ENCODE peak calls at places on chromosomes 1 and 21, in four cellular contexts. X is upper lobe of right lung, J is psoas muscle, Q is fibroblast of lung. F is an unnamed sample.

GRCh38 chr1:154320882-154321608 is at the start of gene AQP10:
- DNase-seq in X (no peak), Q (peak; percentile 38), J (no peak), F (peak; percentile 51)

GRCh38 chr1:236947794-236948193 is 56.4 kb downstream of the MT1HL1 start:
- DNase-seq in X (no peak), J (no peak), Q (no peak), F (no peak)

GRCh38 chr1:48873944-48874343 is 97.3 kb upstream of the BEND5 start:
- DNase-seq in X (no peak), Q (no peak), J (no peak), F (no peak)

GRCh38 chr1:106268070-106268469 is 788.4 kb upstream of the PRMT6 start:
- DNase-seq in X (no peak), J (no peak), Q (peak; percentile 5), F (peak; percentile 56)

GRCh38 chr1:152107984-152108898 is 7.0 kb downstream of the TCHH start:
- DNase-seq in J (peak; percentile 18), Q (peak; percentile 55), X (peak; percentile 67), F (no peak)

GRCh38 chr1:180358649-180359048 is 128.6 kb downstream of the LHX4 start:
- DNase-seq in J (peak; percentile 25), X (no peak), Q (peak; percentile 20), F (peak; percentile 25)

GRCh38 chr1:165424454-165425283 is 20.3 kb downstream of the RXRG start:
- DNase-seq in X (no peak), J (no peak), Q (no peak), F (no peak)

GRCh38 chr1:220084460-220084859 is 5.1 kb downstream of the BPNT1 start:
- DNase-seq in X (no peak), Q (no peak), J (no peak), F (no peak)

GRCh38 chr1:150970818-150971582 is 3.6 kb downstream of the CERS2 start:
- DNase-seq in J (peak; percentile 86), Q (no peak), X (peak; percentile 91), F (no peak)

GRCh38 chr1:223176437-223176836 is 33.4 kb upstream of the TLR5 start:
- DNase-seq in Q (no peak), J (no peak), X (no peak), F (no peak)

GRCh38 chr1:228224198-228225164 is 16.6 kb downstream of the OBSCN start:
- DNase-seq in X (no peak), J (no peak), Q (no peak), F (no peak)

GRCh38 chr1:40308036-40308727 is 8.9 kb downstream of the COL9A2 start:
- DNase-seq in Q (no peak), X (no peak), J (no peak), F (no peak)

GRCh38 chr1:116855788-116856187 is 53.9 kb upstream of the PTGFRN start:
- DNase-seq in X (no peak), J (no peak), Q (peak; percentile 82), F (no peak)

GRCh38 chr1:43847290-43847689 is 86.3 kb upstream of the ARTN start:
- DNase-seq in X (no peak), J (no peak), Q (no peak), F (no peak)

GRCh38 chr1:11653616-11654570 is at the start of gene FBXO2:
- DNase-seq in Q (peak; percentile 9), J (peak; percentile 42), X (peak; percentile 77), F (no peak)

GRCh38 chr21:30831194-30831765 is 1.7 kb upstream of the KRTAP7-1 start:
- DNase-seq in J (no peak), Q (no peak), X (no peak), F (peak; percentile 8)

GRCh38 chr1:156122519-156123355 is 8.2 kb downstream of the LMNA start:
- DNase-seq in Q (peak; percentile 90), J (peak; percentile 86), X (peak; percentile 84), F (peak; percentile 90)

GRCh38 chr1:22218618-22219250 is 75.8 kb upstream of the WNT4 start:
- DNase-seq in X (peak; percentile 30), J (no peak), Q (no peak), F (no peak)

GRCh38 chr1:183926978-183927377 is 110.5 kb downstream of the COLGALT2 start:
- DNase-seq in X (no peak), Q (peak; percentile 81), J (no peak), F (peak; percentile 43)

GRCh38 chr1:215114154-215114933 is 31.8 kb downstream of the KCNK2 start:
- DNase-seq in Q (peak; percentile 88), X (no peak), J (no peak), F (peak; percentile 71)

GRCh38 chr1:226519741-226520598 is 28.6 kb upstream of the STUM start:
- DNase-seq in J (no peak), X (no peak), Q (no peak), F (no peak)

GRCh38 chr1:58836396-58836795 is 52.5 kb upstream of the JUN start:
- DNase-seq in J (no peak), Q (no peak), X (no peak), F (no peak)

DNA sequence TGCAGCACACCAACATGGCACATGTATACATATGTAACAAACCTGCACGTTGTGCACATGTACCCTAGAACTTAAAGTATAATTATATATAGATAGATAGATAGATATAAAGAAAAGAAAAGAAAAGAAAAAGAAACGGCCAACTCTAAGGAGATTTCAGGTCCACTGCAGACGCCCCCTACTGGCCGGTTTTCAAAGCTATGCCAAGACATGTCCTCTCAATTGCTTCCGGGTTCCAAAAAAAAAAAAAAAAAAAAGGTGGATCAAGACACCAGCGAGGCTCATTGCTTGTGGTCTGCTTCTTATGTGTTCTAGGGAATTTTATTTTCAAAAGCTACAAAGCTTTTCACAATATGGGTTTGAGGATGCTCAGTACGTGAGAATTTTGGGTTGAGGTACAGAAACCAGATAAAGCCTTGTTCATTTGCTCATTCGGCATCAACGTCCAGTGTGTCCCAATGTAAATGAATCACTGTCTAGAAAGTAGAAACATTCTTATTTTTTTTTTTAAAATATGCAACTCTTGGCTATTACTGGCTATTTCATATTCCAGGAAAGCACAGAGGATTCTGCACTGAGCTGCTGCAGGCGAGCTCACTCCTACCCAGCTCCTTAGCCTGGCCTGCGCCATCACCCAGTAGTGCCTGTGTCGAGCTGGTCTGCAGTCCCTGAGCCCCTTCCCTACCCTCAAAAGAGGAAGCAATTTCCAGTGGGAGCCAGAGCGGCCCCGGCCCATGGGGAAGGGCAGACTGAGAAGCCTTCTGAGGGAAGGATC is 643.0 kb downstream of the KIF26B start:
- DNase-seq in Q (peak; percentile 46), J (no peak), X (no peak), F (peak; percentile 15)
- TF ChIP-seq CTCF in Q (peak; percentile 39), J (no peak), X (peak; percentile 40), F (peak; percentile 69)

DNA sequence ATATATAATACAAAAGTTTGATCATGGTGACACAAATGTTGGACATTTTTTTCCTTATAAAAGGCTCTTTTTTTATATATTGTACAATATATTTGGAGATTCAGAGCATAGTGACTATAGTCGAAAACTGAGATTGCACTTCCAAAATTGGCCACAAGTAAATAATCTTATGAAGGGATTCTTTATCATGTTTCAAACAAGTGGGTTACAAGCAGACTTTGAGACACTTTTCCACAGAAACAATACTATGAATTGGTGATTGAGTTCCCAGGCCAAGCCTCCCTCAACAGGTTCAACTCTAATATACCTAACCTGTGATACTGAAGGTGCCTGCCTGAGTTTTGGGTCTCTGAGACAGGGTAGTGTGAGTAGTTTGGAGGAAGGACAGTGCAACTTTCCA is 13.8 kb downstream of the LEPR start:
- DNase-seq in Q (no peak), J (no peak), X (no peak), F (no peak)
- TF ChIP-seq CTCF in Q (no peak), J (no peak), X (peak; percentile 18), F (no peak)

DNA sequence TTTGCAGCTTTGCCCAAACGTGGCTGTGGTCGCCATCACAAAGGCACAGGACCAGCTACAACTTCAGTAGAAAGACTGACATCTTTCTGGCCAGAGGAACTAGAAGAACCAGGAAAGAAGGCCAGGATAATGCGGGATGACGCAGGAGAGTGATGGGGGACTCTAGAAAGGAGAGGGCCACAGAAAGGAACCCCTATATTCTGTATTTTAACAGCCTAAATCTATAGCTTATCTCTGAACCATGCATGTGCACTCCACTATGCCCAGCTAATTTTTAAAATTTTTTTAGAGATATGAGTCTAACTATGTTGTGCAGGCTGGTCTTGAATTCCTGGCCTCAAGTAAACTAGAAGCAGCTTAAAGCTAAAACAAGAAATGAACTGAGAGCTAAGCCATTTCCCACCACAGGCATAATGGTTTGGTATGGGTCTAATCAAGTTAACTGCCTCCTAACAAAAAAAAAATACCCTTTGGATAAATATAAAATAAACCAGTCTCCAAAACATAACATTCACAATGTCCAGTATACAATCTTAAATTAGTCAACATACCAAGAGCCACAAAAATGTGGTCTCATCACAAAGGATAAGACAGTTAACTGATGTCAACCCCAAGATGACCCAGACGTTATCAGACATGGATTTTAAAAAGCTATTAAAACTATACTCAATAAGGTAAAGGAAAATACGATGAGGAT is 18.0 kb downstream of the LTN1 start:
- DNase-seq in Q (no peak), J (no peak), X (no peak), F (no peak)
- TF ChIP-seq CTCF in Q (no peak), J (no peak), X (no peak), F (no peak)

GRCh38 chr21:36661511-36662309 is 37.2 kb upstream of the SIM2 start:
- DNase-seq in X (no peak), Q (peak; percentile 19), J (peak; percentile 18), F (peak; percentile 35)
- TF ChIP-seq CTCF in X (peak; percentile 46), Q (peak; percentile 54), J (peak; percentile 42), F (peak; percentile 74)

F was measured in brain microvascular endothelial cell.